ENCODE peak calls at places on chromosomes 4 and X, in ten cellular contexts. O, G, S, F, V, A, Z, M, U and E are unnamed samples.
A peak's percentile ranks its signal among the peaks of the same experiment; 100 is the strongest.

GRCh38 chr4:178242655-178243054 is 800.4 kb upstream of the AGA start:
- DNase-seq in O (no peak), G (no peak), S (no peak), F (no peak), V (no peak), A (no peak), Z (no peak), M (no peak), U (no peak), E (no peak)

GRCh38 chr4:124266706-124267105 is 445.8 kb downstream of the ANKRD50 start:
- DNase-seq in O (no peak), G (no peak), S (no peak), F (no peak), V (no peak), A (no peak), Z (no peak), M (no peak), U (no peak), E (no peak)

GRCh38 chrX:46649421-46650260 is 76.1 kb downstream of the CHST7 start:
- DNase-seq in O (peak; percentile 0), G (no peak), S (no peak), F (no peak), V (no peak), A (no peak), Z (no peak), M (no peak), U (peak; percentile 15), E (peak; percentile 78)

GRCh38 chr4:1403591-1404572 is 2.4 kb downstream of the NKX1-1 start:
- DNase-seq in O (no peak), G (no peak), S (no peak), F (no peak), V (no peak), A (no peak), Z (no peak), M (no peak), U (no peak), E (no peak)

GRCh38 chr4:19051751-19052296 is 1030.3 kb upstream of the LCORL start:
- DNase-seq in O (no peak), G (no peak), S (no peak), F (no peak), V (no peak), A (no peak), Z (no peak), M (no peak), U (no peak), E (peak; percentile 3)

GRCh38 chrX:11665144-11666040 is at the start of gene ARHGAP6:
- DNase-seq in O (no peak), G (no peak), S (peak; percentile 55), F (no peak), V (no peak), A (no peak), Z (no peak), M (no peak), U (no peak), E (peak; percentile 44)

GRCh38 chrX:31057691-31058090 is 14.2 kb downstream of the FTHL17 start:
- DNase-seq in O (no peak), G (no peak), S (no peak), F (no peak), V (no peak), A (no peak), Z (no peak), M (no peak), U (no peak), E (no peak)

GRCh38 chr4:133149932-133150642 is 993 bp downstream of the PCDH10 start:
- DNase-seq in O (no peak), G (no peak), S (peak; percentile 39), F (no peak), V (no peak), A (no peak), Z (no peak), M (no peak), U (no peak), E (no peak)

GRCh38 chr4:38365261-38365660 is 298.7 kb upstream of the KLF3 start:
- DNase-seq in O (no peak), G (no peak), S (no peak), F (no peak), V (no peak), A (no peak), Z (no peak), M (no peak), U (peak; percentile 4), E (peak; percentile 47)

GRCh38 chrX:106612403-106612789 is 618 bp downstream of the RADX start:
- DNase-seq in O (no peak), G (no peak), S (peak; percentile 12), F (no peak), V (no peak), A (no peak), Z (no peak), M (peak; percentile 42), U (no peak), E (no peak)

GRCh38 chr4:972651-973424 is 531 bp downstream of the DGKQ start:
- DNase-seq in O (no peak), G (peak; percentile 40), S (no peak), F (no peak), V (no peak), A (no peak), Z (no peak), M (no peak), U (peak; percentile 1), E (no peak)

GRCh38 chr4:14667624-14668295 is 334.5 kb upstream of the CPEB2 start:
- DNase-seq in O (no peak), G (no peak), S (peak; percentile 3), F (peak; percentile 20), V (no peak), A (no peak), Z (no peak), M (no peak), U (no peak), E (peak; percentile 13)

GRCh38 chrX:68698955-68699354 is 51.5 kb downstream of the STARD8 start:
- DNase-seq in O (no peak), G (no peak), S (no peak), F (no peak), V (no peak), A (no peak), Z (no peak), M (peak; percentile 15), U (no peak), E (no peak)

GRCh38 chrX:48854898-48855297 is 19.5 kb upstream of the PCSK1N start:
- DNase-seq in O (no peak), G (no peak), S (peak; percentile 1), F (no peak), V (no peak), A (no peak), Z (no peak), M (peak; percentile 33), U (no peak), E (peak; percentile 42)

GRCh38 chr4:97656034-97656720 is 487.1 kb downstream of the STPG2 start:
- DNase-seq in O (no peak), G (no peak), S (peak; percentile 76), F (no peak), V (no peak), A (no peak), Z (no peak), M (no peak), U (no peak), E (no peak)

GRCh38 chr4:26885912-26886274 is 25.3 kb downstream of the STIM2 start:
- DNase-seq in O (no peak), G (no peak), S (no peak), F (peak; percentile 34), V (peak; percentile 63), A (no peak), Z (peak; percentile 19), M (no peak), U (no peak), E (no peak)